ENCODE peak calls at places on chromosomes 16 and 17, in four cellular contexts. M is GM12878, Z is K562, T is HepG2. D is an unnamed sample.

GRCh38 chr16:22183901-22184614 is 21.8 kb downstream of the SDR42E2 start:
- DNase-seq in M (no peak), T (no peak), Z (peak; percentile 83), D (peak; percentile 75)

GRCh38 chr17:17151055-17151454 is 55.1 kb downstream of the PLD6 start:
- DNase-seq in Z (no peak), M (no peak), T (no peak), D (no peak)

GRCh38 chr16:18024566-18024965 is 312.0 kb downstream of the NPIPA8 start:
- DNase-seq in M (no peak), Z (no peak), T (no peak), D (no peak)

GRCh38 chr16:72833969-72834368 is 214.0 kb downstream of the ZFHX3 start:
- DNase-seq in M (no peak), T (no peak), Z (no peak), D (no peak)

GRCh38 chr16:81885976-81886586 is 107.0 kb downstream of the PLCG2 start:
- DNase-seq in T (peak; percentile 31), Z (peak; percentile 86), M (no peak), D (peak; percentile 87)

GRCh38 chr16:1470543-1471251 is 4.1 kb downstream of the CLCN7 start:
- DNase-seq in T (no peak), Z (peak; percentile 43), M (no peak), D (no peak)

GRCh38 chr16:66849543-66849942 is 5.3 kb downstream of the CA7 start:
- DNase-seq in T (no peak), Z (no peak), M (no peak), D (peak; percentile 30)

GRCh38 chr16:86085795-86086194 is 186.8 kb downstream of the IRF8 start:
- DNase-seq in M (no peak), Z (no peak), T (no peak), D (no peak)

GRCh38 chr16:84007946-84008345 is 34.6 kb downstream of the SLC38A8 start:
- DNase-seq in T (no peak), Z (no peak), M (no peak), D (no peak)

GRCh38 chr17:62963296-62963695 is 2.7 kb upstream of the TANC2 start:
- DNase-seq in M (no peak), T (no peak), Z (no peak), D (no peak)

GRCh38 chr17:30237296-30238002 is 2.0 kb upstream of the SLC6A4 start:
- DNase-seq in Z (no peak), T (no peak), M (no peak), D (peak; percentile 47)

GRCh38 chr16:81778861-81779539 is at the start of gene PLCG2:
- DNase-seq in M (no peak), Z (peak; percentile 97), T (no peak), D (peak; percentile 85)

GRCh38 chr16:56514845-56515244 is 5.0 kb downstream of the BBS2 start:
- DNase-seq in T (no peak), Z (no peak), M (no peak), D (no peak)

GRCh38 chr16:17567455-17567854 is 96.7 kb upstream of the XYLT1 start:
- DNase-seq in Z (no peak), T (no peak), M (no peak), D (no peak)

GRCh38 chr17:33302394-33302793 is 9.3 kb upstream of the ASIC2 start:
- DNase-seq in T (no peak), M (no peak), Z (no peak), D (no peak)

GRCh38 chr17:50169121-50169764 is 3.4 kb downstream of the SGCA start:
- DNase-seq in T (peak; percentile 69), M (peak; percentile 44), Z (peak; percentile 80), D (peak; percentile 89)

GRCh38 chr17:56890906-56891674 is 22.8 kb downstream of the TRIM25 start:
- DNase-seq in T (no peak), Z (no peak), M (no peak), D (no peak)

GRCh38 chr17:79979841-79980215 is 55.8 kb downstream of the TBC1D16 start:
- DNase-seq in T (no peak), M (no peak), Z (no peak), D (no peak)

GRCh38 chr17:49146620-49147306 is 14.2 kb downstream of the B4GALNT2 start:
- DNase-seq in Z (no peak), T (peak; percentile 65), M (no peak), D (no peak)

GRCh38 chr17:1055751-1056645 is 59.1 kb downstream of the TIMM22 start:
- DNase-seq in T (peak; percentile 47), Z (peak; percentile 67), M (no peak), D (peak; percentile 82)

GRCh38 chr17:68698761-68699160 is 97.6 kb upstream of the FAM20A start:
- DNase-seq in M (no peak), Z (no peak), T (no peak), D (no peak)

GRCh38 chr16:50478773-50479149 is 69.4 kb upstream of the NKD1 start:
- DNase-seq in M (no peak), T (no peak), Z (no peak), D (peak; percentile 41)

GRCh38 chr17:17043668-17044226 is 1.5 kb downstream of the MPRIP start:
- DNase-seq in T (no peak), Z (no peak), M (no peak), D (peak; percentile 32)

DNA sequence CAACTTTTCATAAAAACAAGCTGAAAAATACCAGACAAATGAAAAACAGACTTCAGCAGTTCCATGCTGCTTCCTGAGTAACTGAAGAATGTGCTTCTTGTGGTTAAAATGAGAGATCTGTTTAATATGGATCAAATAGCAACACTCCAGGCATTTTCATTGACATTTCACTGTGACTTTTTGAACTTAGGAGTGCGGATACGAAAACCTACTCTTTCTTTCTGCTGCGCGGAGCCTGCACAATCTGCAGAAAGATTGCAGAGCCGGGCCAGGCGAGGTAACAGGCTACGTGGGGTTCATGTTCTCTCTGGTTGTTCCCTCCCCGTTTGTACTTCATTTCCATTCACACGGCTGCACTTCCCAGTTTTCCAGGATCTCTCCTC is 581 bp upstream of the PITPNC1 start:
- DNase-seq in M (no peak), Z (no peak), T (no peak), D (no peak)
- H2AFZ ChIP-seq in M (peak overlapping the region; percentile 81), Z (peak overlapping the region; percentile 79), T (peak overlapping the region; percentile 67), D (peak overlapping the region; percentile 99)

DNA sequence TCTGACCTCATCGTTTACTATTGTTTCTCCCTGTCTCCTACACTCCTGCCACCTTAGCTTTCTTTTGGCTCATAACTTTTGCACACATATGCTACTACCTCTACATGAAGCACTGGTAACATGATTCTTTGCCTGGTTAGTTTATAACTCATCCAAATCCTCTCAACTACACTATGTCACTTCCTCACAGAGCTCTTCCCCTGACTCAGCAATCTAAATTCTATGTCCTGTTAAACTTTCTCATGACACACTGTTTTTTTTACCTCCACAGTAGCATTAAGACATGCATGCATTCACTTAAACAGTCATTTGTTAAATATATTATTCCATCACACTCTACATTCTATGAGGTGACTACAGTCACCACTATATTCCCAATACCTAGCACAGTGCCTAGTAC is 19.7 kb downstream of the APPBP2 start:
- DNase-seq in T (peak; percentile 9), Z (no peak), M (no peak), D (no peak)
- TF ChIP-seq JUNB in T (no peak), Z (no peak), M (no peak), D (no peak)

GRCh38 chr17:12489307-12489706 is 176.4 kb upstream of the MYOCD start:
- DNase-seq in M (no peak), Z (no peak), T (no peak), D (no peak)
- TF ChIP-seq REST in M (no peak), Z (no peak), T (no peak), D (no peak)

GRCh38 chr16:54175169-54175551 is 111.4 kb downstream of the IRX3 start:
- DNase-seq in T (no peak), M (no peak), Z (no peak), D (no peak)
- H2AFZ ChIP-seq in T (no peak overlapping the region), M (no peak overlapping the region), Z (no peak overlapping the region), D (peak overlapping the region; percentile 49)

DNA sequence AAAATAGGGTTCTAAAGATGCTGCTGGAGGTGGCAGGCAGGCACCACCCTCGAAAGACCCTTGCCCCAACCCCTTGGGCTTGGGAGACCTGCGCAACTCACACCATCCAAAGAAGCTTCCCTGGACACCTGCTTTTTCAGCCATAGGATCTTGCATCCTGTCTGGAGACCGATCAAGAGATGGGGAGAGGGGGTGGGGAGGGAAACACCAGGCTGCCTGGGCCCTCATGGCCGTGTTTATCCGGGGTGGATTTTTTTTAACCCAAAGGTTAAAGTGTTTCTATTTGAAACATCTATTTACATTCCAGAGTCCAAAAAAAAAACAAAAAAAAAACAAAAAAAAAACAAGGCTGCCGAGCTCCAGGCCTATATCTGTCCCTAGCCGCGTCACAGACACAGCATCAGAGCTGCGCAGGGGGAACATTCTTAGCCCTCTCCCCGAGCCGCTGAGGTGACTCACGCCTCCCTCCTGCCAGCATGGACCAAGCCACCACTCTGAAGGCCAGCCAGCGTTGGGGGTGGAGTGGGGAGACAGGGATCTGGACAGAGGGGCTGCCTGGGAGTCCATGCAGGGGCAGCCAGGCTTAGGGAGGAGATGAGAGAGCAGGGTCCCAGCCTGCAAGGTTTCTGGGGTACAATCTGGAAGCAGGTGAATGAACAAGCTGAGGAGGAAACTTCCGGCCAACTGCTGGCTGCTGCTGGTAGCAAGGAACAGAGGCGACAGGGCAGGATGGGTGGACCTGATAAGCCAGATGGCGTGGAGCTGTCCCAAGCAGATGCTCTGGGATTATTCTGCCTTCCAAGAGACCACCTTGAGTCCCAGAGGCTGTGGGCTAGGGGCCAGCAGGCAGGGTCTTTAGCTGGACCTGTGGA is 14.8 kb downstream of the HDAC5 start:
- DNase-seq in Z (peak; percentile 55), T (peak; percentile 97), M (no peak), D (no peak)
- TF ChIP-seq JUNB in Z (no peak), T (no peak), M (no peak), D (no peak)

DNA sequence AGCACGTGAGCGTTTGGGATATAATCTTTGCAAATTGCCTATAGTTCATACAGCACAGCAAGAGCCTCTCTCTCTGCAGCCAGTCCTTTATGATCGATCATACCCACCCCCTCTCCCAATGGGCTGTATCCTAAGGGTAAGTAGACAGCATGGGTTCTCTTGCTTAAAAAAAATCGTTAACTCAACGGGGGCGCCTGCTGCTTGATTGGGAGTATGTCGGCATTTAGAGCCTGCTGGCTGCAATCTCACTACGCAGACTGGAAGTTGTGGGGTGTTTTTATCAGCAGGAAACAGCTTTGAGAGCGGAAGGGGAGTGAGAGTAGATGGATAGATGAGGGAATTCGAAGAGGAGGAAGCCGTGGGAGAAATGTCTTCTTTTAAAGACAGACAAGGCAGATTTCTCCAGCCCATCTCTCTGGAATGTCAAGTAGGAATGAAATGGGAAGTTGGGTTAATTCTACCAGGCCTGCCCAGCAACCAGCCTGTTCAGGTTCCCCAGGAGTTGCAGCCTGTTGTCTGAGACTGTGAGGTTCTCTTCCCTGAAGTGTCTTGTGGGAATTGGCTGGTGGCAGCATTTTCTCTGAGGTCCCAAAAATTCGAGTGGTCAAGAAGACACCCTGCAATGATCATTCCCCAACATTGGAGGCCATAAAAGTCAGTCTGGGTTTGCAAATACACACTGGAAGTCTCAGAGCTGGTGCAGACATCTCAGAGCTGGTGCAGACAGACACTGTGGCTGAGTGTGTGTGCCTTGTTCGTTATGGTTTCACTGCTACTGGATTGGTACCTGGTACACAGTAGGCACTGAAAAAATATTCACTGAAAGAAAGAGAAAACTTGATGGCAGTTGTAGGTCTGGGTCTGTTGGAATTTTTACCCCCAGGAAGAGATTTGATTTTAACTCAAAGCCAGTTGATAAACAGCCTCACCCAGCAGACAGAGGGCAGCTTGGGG is 65.7 kb downstream of the PRKCB start:
- DNase-seq in T (no peak), M (no peak), Z (peak; percentile 83), D (peak; percentile 57)
- TF ChIP-seq REST in T (no peak), M (no peak), Z (no peak), D (no peak)